ENCODE peak calls at places on chromosomes 2 and 18, in seven cellular contexts. A is epithelial cell of esophagus, X is GM13977, E is fibroblast of the aortic adventitia, R is cardiac muscle cell, V is Caco-2, P is osteocyte. D is an unnamed sample.

GRCh38 chr2:152042636-152043615 is 55.9 kb downstream of the CACNB4 start:
- DNase-seq in A (no peak), X (no peak), E (no peak), R (no peak), V (no peak), P (no peak), D (no peak)

GRCh38 chr2:195782156-195782555 is 125.1 kb downstream of the SLC39A10 start:
- DNase-seq in A (no peak), X (no peak), E (peak), R (no peak), V (no peak), P (no peak), D (no peak)

GRCh38 chr2:233712596-233713261 is at the start of gene UGT1A5:
- DNase-seq in A (no peak), X (no peak), E (no peak), R (no peak), V (no peak), P (no peak), D (no peak)

GRCh38 chr2:38776531-38776930 is 1.5 kb upstream of the GEMIN6 start:
- DNase-seq in A (no peak), X (no peak), E (no peak), R (no peak), V (no peak), P (no peak), D (no peak)

GRCh38 chr2:232444409-232445148 is 11.4 kb upstream of the ALPI start:
- DNase-seq in A (peak), X (peak), E (peak), R (peak), V (no peak), P (no peak), D (peak)

GRCh38 chr2:12619975-12620374 is 96.8 kb upstream of the TRIB2 start:
- DNase-seq in A (peak), X (no peak), E (peak), R (peak), V (no peak), P (no peak), D (no peak)

GRCh38 chr2:227805578-227805977 is 8.1 kb upstream of the CCL20 start:
- DNase-seq in A (no peak), X (no peak), E (no peak), R (no peak), V (no peak), P (no peak), D (no peak)

GRCh38 chr2:49080681-49081080 is 73.6 kb downstream of the FSHR start:
- DNase-seq in A (no peak), X (no peak), E (no peak), R (no peak), V (no peak), P (no peak), D (no peak)

GRCh38 chr2:3728104-3729054 is 25.0 kb downstream of the DCDC2C start:
- DNase-seq in A (peak), X (peak), E (peak), R (peak), V (no peak), P (peak), D (peak)

GRCh38 chr2:117360586-117360985 is 453.9 kb upstream of the DDX18 start:
- DNase-seq in A (no peak), X (no peak), E (no peak), R (no peak), V (no peak), P (no peak), D (no peak)

DNA sequence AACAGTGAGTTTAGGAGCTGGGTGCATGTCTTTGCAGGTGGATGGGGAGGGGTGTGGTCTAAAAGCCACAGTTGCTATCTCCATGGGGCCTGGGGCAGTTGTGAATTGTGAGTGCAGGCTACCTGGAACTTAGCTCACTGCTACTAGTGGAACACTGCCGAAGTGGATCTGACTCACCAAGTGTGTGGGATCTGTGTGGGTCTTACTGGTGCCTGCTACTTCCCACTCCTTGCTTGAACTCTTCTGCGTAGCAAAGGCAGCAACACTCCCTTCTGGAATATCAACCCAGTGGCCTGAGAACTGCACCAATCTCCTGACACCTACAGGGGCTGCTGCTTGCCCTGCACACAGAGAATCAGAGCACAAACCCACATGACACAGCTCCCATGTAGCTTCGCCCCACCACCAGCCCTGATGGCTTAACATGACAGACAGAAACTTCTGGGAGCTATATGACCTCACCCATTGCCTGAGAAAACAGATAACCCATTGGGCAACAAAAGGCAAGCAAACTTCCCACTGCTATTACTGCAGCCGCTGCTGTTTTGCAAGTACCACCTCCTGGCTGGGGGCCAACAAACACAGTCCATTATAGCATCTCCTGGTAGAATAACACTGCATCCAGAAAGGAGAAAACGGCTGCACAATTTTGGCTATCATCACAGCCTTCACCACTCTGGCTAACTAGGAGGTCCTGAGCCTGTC is 455.1 kb upstream of the DDX18 start:
- DNase-seq in A (no peak), X (no peak), E (no peak), R (no peak), V (no peak), P (no peak), D (no peak)
- TF ChIP-seq CTCF in A (no peak), X (no peak), E (no peak), R (no peak), V (no peak), P (no peak), D (no peak)

DNA sequence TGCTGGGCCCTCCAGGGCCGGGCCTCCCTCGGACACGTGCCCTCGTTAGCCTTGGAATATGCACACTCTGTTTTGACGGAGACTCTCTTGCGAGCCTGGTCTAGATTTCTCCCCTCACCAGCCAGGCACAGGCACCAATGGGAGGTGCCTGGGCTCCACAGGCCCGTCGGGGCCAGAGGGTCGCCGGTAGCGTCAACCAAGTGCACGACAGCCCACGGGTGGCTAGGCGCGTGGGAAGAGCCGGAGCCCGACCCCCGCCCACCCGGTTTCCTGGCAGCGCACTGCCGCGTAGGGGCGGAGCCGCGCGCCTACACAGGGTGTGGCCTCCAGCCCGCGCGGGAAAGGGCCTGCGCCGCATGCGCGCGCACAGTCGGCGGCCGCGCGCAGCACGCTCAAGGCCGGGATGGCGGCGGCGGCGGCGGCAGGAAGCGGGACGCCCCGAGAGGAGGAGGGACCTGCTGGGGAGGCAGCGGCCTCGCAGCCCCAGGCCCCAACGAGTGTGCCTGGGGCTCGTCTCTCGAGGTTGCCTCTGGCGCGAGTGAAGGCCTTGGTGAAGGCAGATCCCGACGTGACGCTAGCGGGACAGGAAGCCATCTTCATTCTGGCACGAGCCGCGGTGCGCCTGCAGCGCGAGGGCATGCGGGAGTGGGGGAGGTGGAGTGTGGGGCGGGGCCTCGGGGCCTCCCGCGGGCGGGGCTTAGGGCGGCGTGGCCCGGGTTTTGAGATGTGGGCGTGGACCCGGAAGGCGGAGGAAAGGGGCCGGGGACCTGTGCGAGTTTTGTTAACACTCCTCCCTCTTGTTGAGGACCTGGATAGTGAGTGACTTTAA is at the start of gene POLE4:
- DNase-seq in A (peak), X (peak), E (peak), R (peak), V (peak), P (peak), D (peak)
- TF ChIP-seq CTCF in A (no peak), X (no peak), E (no peak), R (no peak), V (peak), P (no peak), D (no peak)

GRCh38 chr2:237433920-237434319 is 20.0 kb upstream of the COL6A3 start:
- DNase-seq in A (no peak), X (no peak), E (no peak), R (no peak), V (no peak), P (no peak), D (no peak)

GRCh38 chr2:237437566-237437965 is 23.6 kb upstream of the COL6A3 start:
- DNase-seq in A (no peak), X (no peak), E (no peak), R (no peak), V (no peak), P (no peak), D (no peak)

GRCh38 chr2:237434916-237435315 is 21.0 kb upstream of the COL6A3 start:
- DNase-seq in A (no peak), X (no peak), E (no peak), R (peak), V (no peak), P (no peak), D (no peak)

GRCh38 chr2:237438082-237438925 is 24.3 kb upstream of the COL6A3 start:
- DNase-seq in A (peak), X (no peak), E (no peak), R (no peak), V (peak), P (no peak), D (no peak)

DNA sequence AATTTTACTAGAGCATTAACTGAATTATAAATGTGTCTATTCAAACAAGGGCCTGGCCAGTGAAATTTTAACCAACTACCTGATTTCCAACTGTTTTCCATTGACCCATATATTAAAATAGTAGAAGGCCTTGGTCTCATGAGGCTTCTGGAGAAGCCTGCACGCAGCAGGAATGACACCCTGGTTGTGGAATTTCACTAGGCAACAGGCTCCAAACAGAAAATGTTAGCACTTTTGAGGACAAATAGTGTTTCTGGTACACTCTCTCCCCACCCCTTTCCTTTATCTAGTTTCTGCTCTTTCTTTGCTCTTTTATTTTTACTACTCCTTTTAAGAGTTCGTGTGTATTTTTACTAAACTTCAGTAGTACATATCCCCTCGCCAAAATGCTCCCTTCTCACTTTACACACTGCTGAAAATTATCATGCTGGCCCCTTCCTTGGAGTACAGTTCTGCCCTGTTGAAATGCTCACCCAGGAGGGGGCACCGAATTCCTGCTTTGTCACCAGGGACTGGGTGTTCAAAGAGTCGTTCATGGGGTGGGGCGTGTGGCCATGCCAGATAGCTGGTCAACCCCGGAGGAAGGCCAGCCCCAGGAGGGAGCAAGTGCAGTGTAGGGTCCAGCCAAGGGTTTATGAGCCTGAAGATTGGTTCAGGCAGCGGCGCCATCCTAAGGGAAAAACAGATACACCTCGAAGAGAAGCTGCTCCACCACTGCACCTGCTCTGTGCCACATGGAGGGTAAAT is 22.1 kb upstream of the COL6A3 start:
- DNase-seq in A (no peak), X (no peak), E (peak), R (peak), V (no peak), P (no peak), D (no peak)
- TF ChIP-seq CTCF in A (no peak), X (no peak), E (no peak), R (no peak), V (no peak), P (no peak), D (no peak)

DNA sequence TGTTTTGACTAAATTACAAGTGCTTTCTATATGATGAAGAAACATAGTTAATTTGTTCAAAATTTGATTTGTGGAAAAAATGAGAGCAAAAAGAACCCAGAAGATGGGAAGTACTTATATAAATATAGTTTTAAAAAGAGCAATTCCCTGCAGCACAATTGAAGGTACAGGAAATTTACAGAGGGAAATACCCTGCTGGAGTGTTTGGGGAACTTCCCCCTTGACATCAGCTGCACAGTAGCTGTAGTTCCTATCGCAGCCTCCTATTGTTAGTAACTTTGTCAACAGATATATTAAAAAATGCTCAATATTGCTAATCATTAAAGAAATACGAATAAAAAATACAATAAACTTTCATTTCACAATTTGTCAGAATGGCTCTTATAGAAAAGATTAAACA is 1118.8 kb upstream of the ZEB2 start:
- DNase-seq in A (no peak), X (peak), E (no peak), R (no peak), V (no peak), P (no peak), D (peak)
- TF ChIP-seq CTCF in A (peak), X (no peak), E (peak), R (no peak), V (peak), P (no peak), D (no peak)

GRCh38 chr2:148569221-148569620 is 75.3 kb upstream of the EPC2 start:
- DNase-seq in A (no peak), X (no peak), E (no peak), R (no peak), V (no peak), P (peak), D (no peak)

GRCh38 chr2:148561389-148561788 is 83.2 kb upstream of the EPC2 start:
- DNase-seq in A (no peak), X (no peak), E (no peak), R (peak), V (no peak), P (no peak), D (no peak)

GRCh38 chr2:148567716-148568115 is 76.8 kb upstream of the EPC2 start:
- DNase-seq in A (no peak), X (no peak), E (no peak), R (no peak), V (no peak), P (peak), D (no peak)

GRCh38 chr2:148568597-148568996 is 76.0 kb upstream of the EPC2 start:
- DNase-seq in A (no peak), X (no peak), E (no peak), R (no peak), V (no peak), P (peak), D (no peak)

GRCh38 chr2:148565272-148565894 is 79.2 kb upstream of the EPC2 start:
- DNase-seq in A (no peak), X (no peak), E (no peak), R (peak), V (no peak), P (peak), D (no peak)
- TF ChIP-seq CTCF in A (no peak), X (peak), E (no peak), R (peak), V (no peak), P (peak), D (peak)

GRCh38 chr18:49447810-49448745 is 12.4 kb downstream of the DYM start:
- DNase-seq in A (peak), X (no peak), E (peak), R (peak), V (no peak), P (no peak), D (no peak)
- TF ChIP-seq CTCF in A (peak), X (peak), E (peak), R (peak), V (no peak), P (peak), D (peak)

D was measured in GM10248.